ENCODE peak calls at places on chromosome 15, in five cellular contexts. Y, U, H, L and Z are unnamed samples. For H3K27me3, the result is how much of the 10 kb centered on the place peaks cover.

GRCh38 chr15:90046846-90047481 is 45.8 kb downstream of the ZNF710 start:
- ATAC-seq in U (no peak), H (peak), Y (no peak), L (peak), Z (no peak)

GRCh38 chr15:31440754-31441298 is 114.2 kb downstream of the KLF13 start:
- ATAC-seq in H (peak), U (no peak), Y (no peak), L (peak), Z (peak)

GRCh38 chr15:93418566-93418965 is 329.6 kb upstream of the RGMA start:
- ATAC-seq in U (no peak), Y (no peak), L (no peak), H (no peak), Z (no peak)

GRCh38 chr15:35624881-35625280 is 78.9 kb upstream of the DPH6 start:
- ATAC-seq in U (no peak), H (peak), Y (no peak), L (no peak), Z (peak)

GRCh38 chr15:56442354-56442753 is 22.6 kb downstream of the MNS1 start:
- ATAC-seq in Y (no peak), H (no peak), L (no peak), U (no peak), Z (no peak)

GRCh38 chr15:72196409-72197044 is 1.1 kb downstream of the GRAMD2A start:
- ATAC-seq in U (peak), Y (no peak), L (no peak), H (no peak), Z (no peak)

GRCh38 chr15:83112233-83112958 is 5.0 kb downstream of the TM6SF1 start:
- ATAC-seq in H (no peak), U (no peak), Y (no peak), L (no peak), Z (peak)

GRCh38 chr15:99564221-99565030 is 1.4 kb upstream of the MEF2A start:
- ATAC-seq in Y (no peak), L (peak), U (peak), H (peak), Z (no peak)

GRCh38 chr15:71129660-71130059 is 14.4 kb downstream of the THSD4 start:
- ATAC-seq in L (no peak), Y (no peak), H (no peak), U (no peak), Z (no peak)

GRCh38 chr15:67107014-67107812 is 41.8 kb downstream of the SMAD3 start:
- ATAC-seq in U (no peak), L (peak), H (peak), Y (peak), Z (peak)

GRCh38 chr15:75065467-75065850 is 42.1 kb downstream of the PPCDC start:
- ATAC-seq in H (peak), Y (peak), L (no peak), U (peak), Z (no peak)

GRCh38 chr15:85741021-85741421 is 53.7 kb downstream of the KLHL25 start:
- ATAC-seq in H (no peak), L (no peak), Y (no peak), U (no peak), Z (no peak)

GRCh38 chr15:33064878-33065277 is 129.6 kb downstream of the FMN1 start:
- ATAC-seq in H (no peak), U (no peak), L (no peak), Y (no peak), Z (no peak)
- TF ChIP-seq EP300 in H (no peak), U (no peak), L (no peak), Y (no peak), Z (no peak)

DNA sequence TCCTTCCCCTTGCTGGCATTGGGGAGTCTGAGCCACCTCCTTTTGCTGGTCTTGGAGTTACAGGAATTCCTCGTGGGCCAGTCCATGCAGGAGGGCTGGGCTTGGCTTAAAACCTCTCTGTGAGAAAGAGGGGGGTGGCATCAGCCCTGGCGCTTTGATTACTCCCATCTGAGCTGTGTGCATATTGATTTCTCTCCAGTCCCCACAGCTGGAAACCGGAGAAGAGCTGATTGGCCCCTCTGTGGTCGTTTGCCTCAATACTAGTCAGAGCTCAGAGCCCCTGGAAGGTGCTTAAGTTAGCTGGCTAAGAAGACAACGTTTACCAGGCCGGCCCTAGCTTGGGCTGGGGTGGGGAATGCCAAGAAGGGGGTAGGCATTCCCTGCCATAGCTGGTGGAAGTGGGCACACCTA is 4.0 kb upstream of the RASGRF1 start:
- ATAC-seq in H (no peak), U (no peak), Y (no peak), L (no peak), Z (no peak)
- H3K27me3 ChIP-seq in H (under half), U (under half), Y (under half), L (under half), Z (half or more)

DNA sequence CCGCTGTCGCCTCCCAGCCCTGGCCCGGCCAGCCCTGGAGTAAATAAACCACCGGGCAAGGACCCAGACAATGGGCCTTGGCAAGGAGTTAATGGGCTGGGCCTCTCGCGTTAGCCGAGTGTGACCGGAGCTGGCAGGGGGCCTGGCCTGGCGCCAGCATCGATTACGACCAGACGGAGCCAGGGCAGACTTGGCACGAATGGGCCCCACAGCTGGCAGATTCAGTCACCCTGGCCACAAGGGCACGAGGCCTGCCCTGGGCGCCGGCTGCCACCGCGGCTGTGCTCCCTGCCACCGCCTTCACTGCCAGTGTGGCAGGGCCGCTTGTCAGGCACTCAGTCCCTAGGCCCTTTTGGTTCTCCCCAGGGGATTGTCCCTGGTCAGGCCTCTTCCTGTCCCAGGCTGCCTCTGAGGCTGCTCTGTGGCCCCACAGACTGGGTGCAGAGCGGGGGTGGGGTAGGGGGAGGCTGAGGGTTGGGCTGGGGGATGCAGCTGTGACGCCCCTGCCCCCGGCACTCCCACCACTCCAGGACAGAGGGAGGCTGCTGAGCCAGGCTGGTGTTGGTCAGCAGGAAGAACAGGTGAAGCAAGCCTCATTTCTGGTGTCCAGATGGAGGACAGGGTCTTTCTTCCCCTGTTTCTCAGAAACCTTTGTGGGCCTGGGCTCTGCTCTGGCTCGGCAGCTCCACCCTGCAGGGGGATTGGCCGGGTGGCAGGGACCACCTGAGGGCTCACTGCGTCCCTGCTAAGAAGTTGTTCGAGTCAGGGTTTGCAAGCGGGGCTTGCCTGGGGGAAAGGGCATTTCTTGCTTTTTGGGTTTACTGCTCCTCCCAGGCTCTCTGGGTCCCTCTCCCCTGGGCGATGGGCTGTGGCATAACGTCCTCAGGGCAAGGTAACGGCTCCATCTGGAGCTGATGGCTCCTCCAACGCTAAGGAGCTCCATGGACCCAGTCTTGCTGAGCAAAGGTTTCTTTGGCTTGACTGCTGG is 30.5 kb upstream of the SRP14 start:
- ATAC-seq in U (peak), H (peak), L (peak), Y (no peak), Z (peak)
- TF ChIP-seq EP300 in U (peak), H (no peak), L (no peak), Y (no peak), Z (no peak)

GRCh38 chr15:79314811-79315210 is 3.9 kb downstream of the TMED3 start:
- ATAC-seq in L (no peak), U (no peak), H (no peak), Y (no peak), Z (no peak)
- H3K27me3 ChIP-seq in L (under half), U (under half), H (under half), Y (under half), Z (under half)